ENCODE peak calls at places on chromosome 2, in six cellular contexts. I, P, J, H, V and S are unnamed samples.
A peak's percentile ranks its signal among the peaks of the same experiment; 100 is the strongest.

GRCh38 chr2:182358601-182359000 is 68.2 kb downstream of the PDE1A start:
- DNase-seq in I (no peak), P (no peak), H (no peak), V (no peak), J (no peak), S (no peak)

GRCh38 chr2:11042841-11043240 is 112.4 kb upstream of the SLC66A3 start:
- DNase-seq in P (no peak), J (no peak), H (no peak), I (no peak), V (no peak), S (no peak)

GRCh38 chr2:98972582-98973167 is 36.6 kb upstream of the CRACDL start:
- DNase-seq in J (no peak), I (no peak), V (no peak), H (no peak), P (no peak), S (peak; percentile 8)

GRCh38 chr2:241843321-241844065 is 15.2 kb downstream of the PDCD1 start:
- DNase-seq in J (no peak), P (no peak), V (no peak), I (no peak), H (no peak), S (no peak)

GRCh38 chr2:6957910-6958615 is 40.9 kb downstream of the RNF144A start:
- DNase-seq in V (no peak), I (no peak), J (no peak), H (no peak), P (no peak), S (no peak)

GRCh38 chr2:203533696-203534471 is 1.2 kb downstream of the RAPH1 start:
- DNase-seq in J (peak; percentile 34), H (peak; percentile 91), V (no peak), I (no peak), P (no peak), S (no peak)

GRCh38 chr2:128091691-128092050 is 671 bp downstream of the UGGT1 start:
- DNase-seq in H (peak; percentile 6), P (peak; percentile 6), V (peak; percentile 61), I (no peak), J (peak; percentile 32), S (no peak)

GRCh38 chr2:240168546-240169361 is 28.3 kb upstream of the OTOS start:
- DNase-seq in V (no peak), J (no peak), P (no peak), H (no peak), I (no peak), S (no peak)

GRCh38 chr2:75432761-75433361 is 127.9 kb downstream of the EVA1A start:
- DNase-seq in I (no peak), V (no peak), H (peak; percentile 32), P (no peak), J (no peak), S (no peak)

GRCh38 chr2:171154348-171154747 is 6.3 kb downstream of the TLK1 start:
- DNase-seq in V (peak; percentile 48), H (no peak), J (no peak), I (no peak), P (no peak), S (no peak)

GRCh38 chr2:181787310-181788048 is 104.1 kb upstream of the ITPRID2 start:
- DNase-seq in V (peak; percentile 87), J (no peak), I (no peak), P (no peak), H (no peak), S (no peak)

GRCh38 chr2:74947703-74948102 is 10.7 kb upstream of the POLE4 start:
- DNase-seq in I (no peak), P (no peak), V (no peak), H (no peak), J (no peak), S (no peak)

GRCh38 chr2:216023055-216023648 is 9.8 kb upstream of the MREG start:
- DNase-seq in V (peak; percentile 51), P (peak; percentile 48), H (peak; percentile 58), I (no peak), J (peak; percentile 66), S (peak; percentile 61)

GRCh38 chr2:140117371-140117770 is 1337.2 kb upstream of the NXPH2 start:
- DNase-seq in V (no peak), H (no peak), J (no peak), I (no peak), P (no peak), S (no peak)

GRCh38 chr2:234377761-234378341 is 119.0 kb downstream of the ARL4C start:
- DNase-seq in V (no peak), H (peak; percentile 99), J (no peak), I (no peak), P (no peak), S (no peak)